ENCODE peak calls at places on chromosomes 6 and 20, in six cellular contexts. G is cardiac muscle cell, R is SK-N-SH, Z is mammary epithelial cell, H is PC-3, S is stomach. F is an unnamed sample. For H3K4me1, the result is how much of the 10 kb centered on the place peaks cover.

GRCh38 chr6:105771313-105771970 is 314.7 kb upstream of the PRDM1 start:
- DNase-seq in G (no peak), R (no peak), Z (no peak), H (no peak), S (no peak), F (no peak)

GRCh38 chr6:15329154-15329781 is 83.4 kb downstream of the JARID2 start:
- DNase-seq in G (no peak), R (peak), Z (peak), H (peak), S (no peak), F (no peak)

GRCh38 chr6:38187285-38187684 is 367.8 kb downstream of the ZFAND3 start:
- DNase-seq in G (no peak), R (no peak), Z (no peak), H (no peak), S (no peak), F (no peak)

GRCh38 chr6:33956206-33956605 is 152.4 kb upstream of the MLN start:
- DNase-seq in G (no peak), R (no peak), Z (no peak), H (no peak), S (no peak), F (no peak)

GRCh38 chr20:46359233-46359751 is 47.1 kb downstream of the ELMO2 start:
- DNase-seq in G (peak), R (no peak), Z (no peak), H (no peak), S (no peak), F (no peak)

GRCh38 chr6:35668096-35668495 is 20.6 kb downstream of the FKBP5 start:
- DNase-seq in G (no peak), R (no peak), Z (no peak), H (no peak), S (no peak), F (no peak)

GRCh38 chr6:36056178-36056577 is 28.6 kb downstream of the MAPK14 start:
- DNase-seq in G (no peak), R (no peak), Z (no peak), H (no peak), S (no peak), F (no peak)

GRCh38 chr6:6256881-6257280 is 63.6 kb downstream of the F13A1 start:
- DNase-seq in G (no peak), R (no peak), Z (no peak), H (no peak), S (no peak), F (no peak)

GRCh38 chr20:3660262-3661059 is 2.7 kb downstream of the GFRA4 start:
- DNase-seq in G (no peak), R (peak), Z (no peak), H (no peak), S (no peak), F (peak)

GRCh38 chr20:6081236-6081635 is 27.4 kb upstream of the LRRN4 start:
- DNase-seq in G (no peak), R (no peak), Z (peak), H (peak), S (no peak), F (no peak)

GRCh38 chr6:36920049-36920448 is 34.3 kb downstream of the C6orf89 start:
- DNase-seq in G (no peak), R (no peak), Z (no peak), H (peak), S (no peak), F (no peak)

GRCh38 chr20:44495802-44496481 is 20.3 kb downstream of the TTPAL start:
- DNase-seq in G (no peak), R (no peak), Z (peak), H (peak), S (no peak), F (no peak)

GRCh38 chr6:45965787-45966186 is 49.9 kb downstream of the CLIC5 start:
- DNase-seq in G (no peak), R (no peak), Z (peak), H (peak), S (no peak), F (no peak)

GRCh38 chr6:147048930-147049329 is 155.3 kb upstream of the STXBP5 start:
- DNase-seq in G (no peak), R (no peak), Z (no peak), H (no peak), S (no peak), F (no peak)

GRCh38 chr20:46939031-46939430 is 44.4 kb downstream of the EYA2 start:
- DNase-seq in G (no peak), R (peak), Z (no peak), H (peak), S (no peak), F (no peak)

GRCh38 chr6:106363401-106364138 is 3.1 kb downstream of the CRYBG1 start:
- DNase-seq in G (no peak), R (no peak), Z (no peak), H (peak), S (no peak), F (no peak)

GRCh38 chr6:103983000-103983399 is 876.7 kb downstream of the HACE1 start:
- DNase-seq in G (no peak), R (peak), Z (no peak), H (no peak), S (no peak), F (no peak)

GRCh38 chr6:53646606-53647005 is 18.9 kb downstream of the KLHL31 start:
- DNase-seq in G (no peak), R (no peak), Z (peak), H (no peak), S (no peak), F (no peak)

GRCh38 chr6:158645064-158646022 is 800 bp upstream of the DYNLT1 start:
- DNase-seq in G (no peak), R (no peak), Z (peak), H (peak), S (peak), F (no peak)

GRCh38 chr6:5617179-5617578 is 355.9 kb downstream of the FARS2 start:
- DNase-seq in G (no peak), R (no peak), Z (no peak), H (no peak), S (no peak), F (no peak)

GRCh38 chr20:62875419-62876355 is 14.1 kb upstream of the TCFL5 start:
- DNase-seq in G (peak), R (peak), Z (peak), H (peak), S (peak), F (peak)

GRCh38 chr6:136403166-136403980 is 113.7 kb upstream of the BCLAF1 start:
- DNase-seq in G (no peak), R (no peak), Z (peak), H (peak), S (no peak), F (no peak)

GRCh38 chr6:140857734-140858380 is 1274.9 kb upstream of the GJE1 start:
- DNase-seq in G (no peak), R (no peak), Z (peak), H (peak), S (no peak), F (no peak)

GRCh38 chr6:156852147-156852857 is 75.1 kb downstream of the ARID1B start:
- DNase-seq in G (no peak), R (no peak), Z (no peak), H (no peak), S (no peak), F (peak)

GRCh38 chr20:54151073-54151436 is 22.7 kb downstream of the CYP24A1 start:
- DNase-seq in G (no peak), R (no peak), Z (no peak), H (no peak), S (no peak), F (no peak)

GRCh38 chr6:158713469-158713868 is 63.6 kb downstream of the SYTL3 start:
- DNase-seq in G (no peak), R (no peak), Z (no peak), H (no peak), S (no peak), F (no peak)

GRCh38 chr6:45655630-45656422 is 278.1 kb upstream of the SUPT3H start:
- DNase-seq in G (no peak), R (no peak), Z (peak), H (peak), S (no peak), F (no peak)

GRCh38 chr6:16432075-16433032 is 194.0 kb downstream of the GMPR start:
- DNase-seq in G (no peak), R (no peak), Z (no peak), H (peak), S (peak), F (no peak)

GRCh38 chr6:157260735-157261134 is 62.6 kb downstream of the TMEM242 start:
- DNase-seq in G (no peak), R (no peak), Z (peak), H (no peak), S (no peak), F (peak)

GRCh38 chr6:23170044-23170443 is 600.7 kb downstream of the HDGFL1 start:
- DNase-seq in G (no peak), R (no peak), Z (no peak), H (no peak), S (no peak), F (no peak)

GRCh38 chr20:36493013-36493800 is 48.1 kb upstream of the MYL9 start:
- DNase-seq in G (no peak), R (peak), Z (no peak), H (peak), S (no peak), F (no peak)
- H3K4me1 ChIP-seq in G (under half), R (under half), Z (under half), H (under half), S (half or more), F (under half)

GRCh38 chr6:31775633-31776263 is 1.4 kb downstream of the VWA7 start:
- DNase-seq in G (no peak), R (no peak), Z (no peak), H (no peak), S (no peak), F (no peak)
- TF ChIP-seq CTCF in G (no peak), R (no peak), Z (no peak), H (no peak), S (no peak), F (no peak)

DNA sequence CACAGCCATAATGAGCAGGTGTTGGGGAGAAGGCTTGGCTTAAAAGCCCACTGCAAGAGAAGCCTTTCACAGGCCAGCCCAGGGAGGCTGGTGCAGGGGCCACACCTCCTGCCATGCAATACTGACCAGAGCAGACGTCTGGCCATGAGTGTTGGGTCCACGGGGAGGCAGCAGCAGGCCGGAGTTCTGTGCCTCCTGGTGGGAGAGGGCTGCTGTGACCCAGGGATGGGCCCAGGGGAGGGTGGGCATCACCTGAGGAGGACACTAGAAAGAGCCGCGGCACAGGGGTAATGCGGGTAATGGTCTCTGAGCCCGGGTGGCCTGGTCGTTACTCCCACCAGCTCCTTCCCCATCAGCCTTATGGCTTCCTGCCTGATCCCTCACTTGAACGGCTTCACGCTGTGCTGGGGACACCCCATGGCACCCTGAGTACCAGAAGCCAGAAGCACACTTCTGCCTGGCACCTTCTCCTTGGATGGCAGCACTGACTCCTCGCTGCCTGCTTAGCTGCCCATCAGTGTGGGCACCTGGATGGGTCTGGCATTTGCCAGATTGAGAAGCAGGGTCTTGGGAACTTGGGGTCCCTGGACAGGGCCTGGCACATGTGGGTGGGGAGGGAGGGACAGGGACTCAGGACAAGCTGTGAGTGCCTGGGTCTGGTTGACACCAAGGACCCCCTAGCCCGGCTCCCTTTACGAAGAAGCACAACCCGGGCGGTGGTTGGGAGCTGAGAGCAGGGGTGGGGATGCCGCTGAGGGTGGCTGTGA is 108.8 kb downstream of the ASXL1 start:
- DNase-seq in G (no peak), R (no peak), Z (no peak), H (no peak), S (no peak), F (no peak)
- H3K4me1 ChIP-seq in G (under half), R (half or more), Z (under half), H (under half), S (half or more), F (under half)

GRCh38 chr6:40852667-40853383 is 186.2 kb downstream of the UNC5CL start:
- DNase-seq in G (no peak), R (no peak), Z (no peak), H (peak), S (no peak), F (no peak)
- TF ChIP-seq CTCF in G (peak), R (peak), Z (no peak), H (peak), S (no peak), F (no peak)

F was measured in Peyer's patch.